ENCODE peak calls at places on chromosomes 7 and 10, in seven cellular contexts. One of them, this sample, is unnamed.

GRCh38 chr7:51295435-51296269 is 21.0 kb downstream of the COBL start:
- DNase-seq in tibial artery: no peak
- DNase-seq in heart left ventricle: no peak
- DNase-seq in GM12865: no peak
- DNase-seq in astrocyte: no peak
- DNase-seq in astrocyte of the spinal cord: no peak
- DNase-seq in AG09309: no peak
- DNase-seq in this sample: no peak

GRCh38 chr7:88915615-88916014 is 120.1 kb upstream of the TEX47 start:
- DNase-seq in tibial artery: no peak
- DNase-seq in heart left ventricle: no peak
- DNase-seq in GM12865: no peak
- DNase-seq in astrocyte: no peak
- DNase-seq in astrocyte of the spinal cord: no peak
- DNase-seq in AG09309: no peak
- DNase-seq in this sample: no peak

GRCh38 chr10:88759366-88760101 is at the start of gene LIPN:
- DNase-seq in tibial artery: peak
- DNase-seq in heart left ventricle: peak
- DNase-seq in GM12865: peak
- DNase-seq in astrocyte: no peak
- DNase-seq in astrocyte of the spinal cord: no peak
- DNase-seq in AG09309: no peak
- DNase-seq in this sample: peak

GRCh38 chr7:38222481-38223096 is 44.5 kb downstream of the STARD3NL start:
- DNase-seq in tibial artery: no peak
- DNase-seq in heart left ventricle: no peak
- DNase-seq in GM12865: peak
- DNase-seq in astrocyte: no peak
- DNase-seq in astrocyte of the spinal cord: peak
- DNase-seq in AG09309: no peak
- DNase-seq in this sample: peak

GRCh38 chr10:86446424-86446823 is 75.2 kb downstream of the WAPL start:
- DNase-seq in tibial artery: no peak
- DNase-seq in heart left ventricle: no peak
- DNase-seq in GM12865: no peak
- DNase-seq in astrocyte: no peak
- DNase-seq in astrocyte of the spinal cord: no peak
- DNase-seq in AG09309: no peak
- DNase-seq in this sample: no peak

GRCh38 chr7:100763556-100764140 is 30.3 kb downstream of the ZAN start:
- DNase-seq in tibial artery: no peak
- DNase-seq in heart left ventricle: no peak
- DNase-seq in GM12865: no peak
- DNase-seq in astrocyte: no peak
- DNase-seq in astrocyte of the spinal cord: no peak
- DNase-seq in AG09309: no peak
- DNase-seq in this sample: no peak

GRCh38 chr7:119720541-119720940 is 552.4 kb upstream of the KCND2 start:
- DNase-seq in tibial artery: no peak
- DNase-seq in heart left ventricle: no peak
- DNase-seq in GM12865: no peak
- DNase-seq in astrocyte: peak
- DNase-seq in astrocyte of the spinal cord: peak
- DNase-seq in AG09309: peak
- DNase-seq in this sample: peak

GRCh38 chr7:51028128-51028830 is 245.6 kb upstream of the GRB10 start:
- DNase-seq in tibial artery: no peak
- DNase-seq in heart left ventricle: no peak
- DNase-seq in GM12865: no peak
- DNase-seq in astrocyte: no peak
- DNase-seq in astrocyte of the spinal cord: no peak
- DNase-seq in AG09309: no peak
- DNase-seq in this sample: no peak

GRCh38 chr10:24762161-24762924 is 38.7 kb upstream of the ARHGAP21 start:
- DNase-seq in tibial artery: no peak
- DNase-seq in heart left ventricle: no peak
- DNase-seq in GM12865: no peak
- DNase-seq in astrocyte: peak
- DNase-seq in astrocyte of the spinal cord: peak
- DNase-seq in AG09309: no peak
- DNase-seq in this sample: peak

GRCh38 chr10:86960003-86960862 is 1.8 kb downstream of the SNCG start:
- DNase-seq in tibial artery: peak
- DNase-seq in heart left ventricle: peak
- DNase-seq in GM12865: peak
- DNase-seq in astrocyte: no peak
- DNase-seq in astrocyte of the spinal cord: peak
- DNase-seq in AG09309: no peak
- DNase-seq in this sample: peak

GRCh38 chr10:122780391-122780790 is 65.3 kb downstream of the CUZD1 start:
- DNase-seq in tibial artery: no peak
- DNase-seq in heart left ventricle: no peak
- DNase-seq in GM12865: no peak
- DNase-seq in astrocyte: peak
- DNase-seq in astrocyte of the spinal cord: peak
- DNase-seq in AG09309: no peak
- DNase-seq in this sample: peak

GRCh38 chr7:122082160-122082559 is 61.9 kb downstream of the AASS start:
- DNase-seq in tibial artery: no peak
- DNase-seq in heart left ventricle: no peak
- DNase-seq in GM12865: no peak
- DNase-seq in astrocyte: no peak
- DNase-seq in astrocyte of the spinal cord: no peak
- DNase-seq in AG09309: no peak
- DNase-seq in this sample: no peak

GRCh38 chr10:62043493-62043938 is 142.0 kb downstream of the ARID5B start:
- DNase-seq in tibial artery: no peak
- DNase-seq in heart left ventricle: no peak
- DNase-seq in GM12865: peak
- DNase-seq in astrocyte: peak
- DNase-seq in astrocyte of the spinal cord: peak
- DNase-seq in AG09309: no peak
- DNase-seq in this sample: peak

GRCh38 chr7:119175916-119176627 is 951.6 kb downstream of the ANKRD7 start:
- DNase-seq in tibial artery: no peak
- DNase-seq in heart left ventricle: no peak
- DNase-seq in GM12865: peak
- DNase-seq in astrocyte: peak
- DNase-seq in astrocyte of the spinal cord: peak
- DNase-seq in AG09309: no peak
- DNase-seq in this sample: peak

GRCh38 chr7:93739422-93739821 is 151.1 kb downstream of the TFPI2 start:
- DNase-seq in tibial artery: no peak
- DNase-seq in heart left ventricle: no peak
- DNase-seq in GM12865: no peak
- DNase-seq in astrocyte: no peak
- DNase-seq in astrocyte of the spinal cord: no peak
- DNase-seq in AG09309: no peak
- DNase-seq in this sample: no peak

GRCh38 chr7:84647797-84648762 is 453.5 kb upstream of the SEMA3A start:
- DNase-seq in tibial artery: no peak
- DNase-seq in heart left ventricle: no peak
- DNase-seq in GM12865: no peak
- DNase-seq in astrocyte: peak
- DNase-seq in astrocyte of the spinal cord: peak
- DNase-seq in AG09309: peak
- DNase-seq in this sample: peak

GRCh38 chr7:25949672-25950487 is 202.1 kb upstream of the NFE2L3 start:
- DNase-seq in tibial artery: no peak
- DNase-seq in heart left ventricle: no peak
- DNase-seq in GM12865: peak
- DNase-seq in astrocyte: no peak
- DNase-seq in astrocyte of the spinal cord: no peak
- DNase-seq in AG09309: no peak
- DNase-seq in this sample: no peak

GRCh38 chr10:20622522-20623270 is 274.4 kb downstream of the NEBL start:
- DNase-seq in tibial artery: no peak
- DNase-seq in heart left ventricle: no peak
- DNase-seq in GM12865: no peak
- DNase-seq in astrocyte: peak
- DNase-seq in astrocyte of the spinal cord: peak
- DNase-seq in AG09309: no peak
- DNase-seq in this sample: peak

GRCh38 chr10:60992661-60993060 is 48.7 kb upstream of the RHOBTB1 start:
- DNase-seq in tibial artery: no peak
- DNase-seq in heart left ventricle: no peak
- DNase-seq in GM12865: no peak
- DNase-seq in astrocyte: no peak
- DNase-seq in astrocyte of the spinal cord: no peak
- DNase-seq in AG09309: peak
- DNase-seq in this sample: peak

GRCh38 chr10:68897336-68897741 is 3.8 kb upstream of the DDX50 start:
- DNase-seq in tibial artery: peak
- DNase-seq in heart left ventricle: peak
- DNase-seq in GM12865: peak
- DNase-seq in astrocyte: peak
- DNase-seq in astrocyte of the spinal cord: peak
- DNase-seq in AG09309: peak
- DNase-seq in this sample: peak
- TF ChIP-seq CTCF in tibial artery: peak
- TF ChIP-seq CTCF in heart left ventricle: peak
- TF ChIP-seq CTCF in GM12865: peak
- TF ChIP-seq CTCF in astrocyte: peak
- TF ChIP-seq CTCF in astrocyte of the spinal cord: peak
- TF ChIP-seq CTCF in AG09309: peak
- TF ChIP-seq CTCF in this sample: peak

GRCh38 chr10:110502072-110502845 is 4.6 kb downstream of the DUSP5 start:
- DNase-seq in tibial artery: no peak
- DNase-seq in heart left ventricle: no peak
- DNase-seq in GM12865: peak
- DNase-seq in astrocyte: no peak
- DNase-seq in astrocyte of the spinal cord: peak
- DNase-seq in AG09309: no peak
- DNase-seq in this sample: no peak
- H3K4me3 ChIP-seq in tibial artery: no peak
- H3K4me3 ChIP-seq in heart left ventricle: no peak
- H3K4me3 ChIP-seq in GM12865: peak
- H3K4me3 ChIP-seq in astrocyte: peak
- H3K4me3 ChIP-seq in astrocyte of the spinal cord: peak
- H3K4me3 ChIP-seq in AG09309: no peak
- H3K4me3 ChIP-seq in this sample: no peak

GRCh38 chr10:99329891-99330674 is 927 bp downstream of the CNNM1 start:
- DNase-seq in tibial artery: no peak
- DNase-seq in heart left ventricle: peak
- DNase-seq in GM12865: no peak
- DNase-seq in astrocyte: no peak
- DNase-seq in astrocyte of the spinal cord: no peak
- DNase-seq in AG09309: no peak
- DNase-seq in this sample: peak

GRCh38 chr10:99330675-99330924 is 1.4 kb downstream of the CNNM1 start:
- DNase-seq in tibial artery: no peak
- DNase-seq in heart left ventricle: no peak
- DNase-seq in GM12865: no peak
- DNase-seq in astrocyte: no peak
- DNase-seq in astrocyte of the spinal cord: no peak
- DNase-seq in AG09309: no peak
- DNase-seq in this sample: no peak

GRCh38 chr10:99331207-99331803 is 2.1 kb downstream of the CNNM1 start:
- DNase-seq in tibial artery: no peak
- DNase-seq in heart left ventricle: no peak
- DNase-seq in GM12865: no peak
- DNase-seq in astrocyte: no peak
- DNase-seq in astrocyte of the spinal cord: peak
- DNase-seq in AG09309: no peak
- DNase-seq in this sample: peak

GRCh38 chr10:99329238-99329890 is at the start of gene CNNM1:
- DNase-seq in tibial artery: no peak
- DNase-seq in heart left ventricle: no peak
- DNase-seq in GM12865: no peak
- DNase-seq in astrocyte: no peak
- DNase-seq in astrocyte of the spinal cord: no peak
- DNase-seq in AG09309: no peak
- DNase-seq in this sample: peak

DNA sequence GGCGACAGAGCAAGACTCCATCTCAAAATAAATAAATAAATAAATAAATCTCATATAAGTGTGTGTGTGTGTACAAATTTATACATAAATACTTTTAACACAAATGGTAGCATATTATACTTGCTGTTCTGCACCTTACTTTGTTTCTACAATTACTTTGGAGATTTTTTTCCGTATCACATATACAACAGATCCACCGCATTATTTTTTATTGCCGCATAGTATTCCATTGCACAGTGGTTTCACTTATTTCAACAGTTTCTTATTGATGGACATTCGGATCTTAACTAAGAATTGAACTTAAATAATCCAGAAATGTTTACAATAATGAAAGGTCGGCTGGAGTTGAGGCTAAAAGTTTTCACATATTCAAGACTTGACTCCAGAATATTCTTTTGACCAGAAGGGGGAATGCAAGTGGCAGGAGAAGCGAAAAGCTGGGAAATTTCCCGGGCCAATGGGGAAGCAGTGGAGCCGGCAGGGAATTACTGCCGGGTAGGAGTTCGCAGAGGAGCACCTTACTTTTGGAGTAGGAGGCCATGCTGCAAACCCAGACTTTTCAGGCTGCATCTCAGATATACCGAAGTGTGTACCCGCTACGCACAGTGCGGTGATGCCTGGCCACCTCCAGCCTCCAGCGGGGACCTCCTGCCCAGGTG is 448 bp upstream of the CNNM1 start:
- DNase-seq in tibial artery: no peak
- DNase-seq in heart left ventricle: no peak
- DNase-seq in GM12865: no peak
- DNase-seq in astrocyte: no peak
- DNase-seq in astrocyte of the spinal cord: no peak
- DNase-seq in AG09309: no peak
- DNase-seq in this sample: peak
- TF ChIP-seq CTCF in tibial artery: peak
- TF ChIP-seq CTCF in heart left ventricle: no peak
- TF ChIP-seq CTCF in GM12865: no peak
- TF ChIP-seq CTCF in astrocyte: no peak
- TF ChIP-seq CTCF in astrocyte of the spinal cord: no peak
- TF ChIP-seq CTCF in AG09309: no peak
- TF ChIP-seq CTCF in this sample: peak

GRCh38 chr10:124329368-124329767 is 89.4 kb downstream of the OAT start:
- DNase-seq in tibial artery: no peak
- DNase-seq in heart left ventricle: no peak
- DNase-seq in GM12865: no peak
- DNase-seq in astrocyte: no peak
- DNase-seq in astrocyte of the spinal cord: no peak
- DNase-seq in AG09309: no peak
- DNase-seq in this sample: no peak

GRCh38 chr10:124325998-124326636 is 92.6 kb downstream of the OAT start:
- DNase-seq in tibial artery: no peak
- DNase-seq in heart left ventricle: no peak
- DNase-seq in GM12865: no peak
- DNase-seq in astrocyte: no peak
- DNase-seq in astrocyte of the spinal cord: no peak
- DNase-seq in AG09309: no peak
- DNase-seq in this sample: no peak

GRCh38 chr10:124329941-124330340 is 88.8 kb downstream of the OAT start:
- DNase-seq in tibial artery: no peak
- DNase-seq in heart left ventricle: no peak
- DNase-seq in GM12865: no peak
- DNase-seq in astrocyte: no peak
- DNase-seq in astrocyte of the spinal cord: no peak
- DNase-seq in AG09309: no peak
- DNase-seq in this sample: no peak

GRCh38 chr10:124325658-124325965 is 93.1 kb downstream of the OAT start:
- DNase-seq in tibial artery: no peak
- DNase-seq in heart left ventricle: no peak
- DNase-seq in GM12865: no peak
- DNase-seq in astrocyte: no peak
- DNase-seq in astrocyte of the spinal cord: no peak
- DNase-seq in AG09309: no peak
- DNase-seq in this sample: no peak

GRCh38 chr10:124328514-124329220 is 90.1 kb downstream of the OAT start:
- DNase-seq in tibial artery: peak
- DNase-seq in heart left ventricle: no peak
- DNase-seq in GM12865: no peak
- DNase-seq in astrocyte: no peak
- DNase-seq in astrocyte of the spinal cord: no peak
- DNase-seq in AG09309: no peak
- DNase-seq in this sample: no peak
- H3K4me3 ChIP-seq in tibial artery: no peak
- H3K4me3 ChIP-seq in heart left ventricle: no peak
- H3K4me3 ChIP-seq in GM12865: no peak
- H3K4me3 ChIP-seq in astrocyte: no peak
- H3K4me3 ChIP-seq in astrocyte of the spinal cord: no peak
- H3K4me3 ChIP-seq in AG09309: no peak
- H3K4me3 ChIP-seq in this sample: no peak